ENCODE peak calls at places on chromosomes 2 and 18, in eight cellular contexts. I, W, F, P, J, D, S and T are unnamed samples.

GRCh38 chr2:54579682-54580349 is 123.7 kb downstream of the SPTBN1 start:
- DNase-seq in W (peak; percentile 63), P (no peak), J (no peak), S (no peak), D (no peak), F (no peak), I (no peak), T (no peak)

GRCh38 chr18:76420888-76421287 is 74.2 kb downstream of the ZNF516 start:
- DNase-seq in F (no peak), D (no peak), J (no peak), S (no peak), W (no peak), I (no peak), P (no peak), T (no peak)

GRCh38 chr2:44955593-44956449 is 14.3 kb downstream of the SIX3 start:
- DNase-seq in I (peak; percentile 72), D (peak; percentile 79), F (peak; percentile 47), P (peak; percentile 79), W (peak; percentile 86), S (peak; percentile 72), J (peak; percentile 71), T (peak; percentile 86)

GRCh38 chr2:10536569-10537133 is 88.5 kb upstream of the ODC1 start:
- DNase-seq in F (no peak), W (no peak), S (no peak), D (no peak), I (no peak), P (no peak), J (no peak), T (no peak)

GRCh38 chr2:219593154-219593553 is 4.5 kb upstream of the STK11IP start:
- DNase-seq in J (no peak), D (no peak), W (no peak), F (no peak), P (no peak), S (no peak), I (no peak), T (no peak)

GRCh38 chr2:170974304-170974993 is 45.4 kb downstream of the GORASP2 start:
- DNase-seq in D (no peak), F (no peak), W (no peak), I (no peak), J (no peak), S (no peak), P (peak; percentile 43), T (no peak)

GRCh38 chr2:173935305-173935704 is 29.9 kb downstream of the SP3 start:
- DNase-seq in P (no peak), S (no peak), J (no peak), F (no peak), W (no peak), D (no peak), I (no peak), T (no peak)

GRCh38 chr2:190887089-190887488 is 6.5 kb downstream of the GLS start:
- DNase-seq in I (no peak), D (no peak), P (peak; percentile 64), S (no peak), F (no peak), W (peak; percentile 5), J (no peak), T (no peak)

GRCh38 chr2:128162266-128162665 is 71.3 kb downstream of the UGGT1 start:
- DNase-seq in J (no peak), P (no peak), D (no peak), S (no peak), F (no peak), I (no peak), W (no peak), T (no peak)

GRCh38 chr2:165576409-165576808 is 106.9 kb downstream of the CSRNP3 start:
- DNase-seq in F (no peak), P (no peak), J (no peak), I (no peak), S (no peak), W (no peak), D (no peak), T (no peak)

GRCh38 chr2:204282525-204282924 is 262.8 kb upstream of the PARD3B start:
- DNase-seq in F (no peak), S (no peak), J (no peak), W (peak; percentile 4), P (no peak), I (no peak), D (no peak), T (no peak)

GRCh38 chr2:140947236-140947635 is 1183.6 kb downstream of the LRP1B start:
- DNase-seq in J (no peak), P (no peak), F (no peak), W (no peak), D (no peak), S (no peak), I (no peak), T (no peak)

GRCh38 chr2:6186332-6187100 is 494.3 kb downstream of the SOX11 start:
- DNase-seq in S (peak; percentile 51), J (no peak), I (peak; percentile 25), W (no peak), D (no peak), F (no peak), P (no peak), T (no peak)

GRCh38 chr18:80200171-80200931 is 47.0 kb downstream of the PARD6G start:
- DNase-seq in D (no peak), P (no peak), I (no peak), S (no peak), J (no peak), F (peak; percentile 86), W (no peak), T (no peak)

GRCh38 chr2:196278491-196278911 is 107.1 kb upstream of the STK17B start:
- DNase-seq in D (no peak), F (no peak), P (peak; percentile 97), J (no peak), I (no peak), S (no peak), W (no peak), T (no peak)

GRCh38 chr18:77530732-77531131 is 281.1 kb downstream of the GALR1 start:
- DNase-seq in P (no peak), I (no peak), W (no peak), S (no peak), J (no peak), D (no peak), F (no peak), T (no peak)